ENCODE peak calls at places on chromosomes 12 and 14, in six cellular contexts. One of them, this sample, is unnamed.

GRCh38 chr12:53236443-53237111 is 4.6 kb upstream of the RARG start:
- DNase-seq in cardiac fibroblast: no peak
- DNase-seq in fibroblast of mammary gland: no peak
- DNase-seq in WERI-Rb-1: no peak
- DNase-seq in glutamatergic neuron: no peak
- DNase-seq in MCF 10A: no peak
- DNase-seq in this sample: no peak

GRCh38 chr14:26444745-26445144 is 153.1 kb downstream of the NOVA1 start:
- DNase-seq in cardiac fibroblast: peak
- DNase-seq in glutamatergic neuron: no peak
- DNase-seq in fibroblast of mammary gland: peak
- DNase-seq in WERI-Rb-1: no peak
- DNase-seq in MCF 10A: peak
- DNase-seq in this sample: peak

GRCh38 chr14:97848351-97848980 is 1051.3 kb downstream of the VRK1 start:
- DNase-seq in WERI-Rb-1: no peak
- DNase-seq in fibroblast of mammary gland: no peak
- DNase-seq in cardiac fibroblast: no peak
- DNase-seq in glutamatergic neuron: peak
- DNase-seq in MCF 10A: no peak
- DNase-seq in this sample: no peak

GRCh38 chr14:52755607-52756316 is 25.8 kb downstream of the STYX start:
- DNase-seq in fibroblast of mammary gland: no peak
- DNase-seq in cardiac fibroblast: no peak
- DNase-seq in glutamatergic neuron: no peak
- DNase-seq in WERI-Rb-1: no peak
- DNase-seq in MCF 10A: no peak
- DNase-seq in this sample: no peak

GRCh38 chr12:14403711-14404164 is 38.3 kb downstream of the ATF7IP start:
- DNase-seq in glutamatergic neuron: no peak
- DNase-seq in WERI-Rb-1: no peak
- DNase-seq in MCF 10A: peak
- DNase-seq in fibroblast of mammary gland: peak
- DNase-seq in cardiac fibroblast: peak
- DNase-seq in this sample: peak

GRCh38 chr14:28565345-28565744 is 201.2 kb upstream of the FOXG1 start:
- DNase-seq in cardiac fibroblast: no peak
- DNase-seq in MCF 10A: no peak
- DNase-seq in WERI-Rb-1: no peak
- DNase-seq in glutamatergic neuron: no peak
- DNase-seq in fibroblast of mammary gland: no peak
- DNase-seq in this sample: no peak

GRCh38 chr12:131710464-131711457 is at the start of gene SFSWAP:
- DNase-seq in MCF 10A: peak
- DNase-seq in fibroblast of mammary gland: peak
- DNase-seq in WERI-Rb-1: peak
- DNase-seq in cardiac fibroblast: peak
- DNase-seq in glutamatergic neuron: peak
- DNase-seq in this sample: peak

GRCh38 chr12:122945047-122945592 is 21.1 kb downstream of the ABCB9 start:
- DNase-seq in WERI-Rb-1: peak
- DNase-seq in cardiac fibroblast: no peak
- DNase-seq in MCF 10A: no peak
- DNase-seq in glutamatergic neuron: no peak
- DNase-seq in fibroblast of mammary gland: no peak
- DNase-seq in this sample: no peak

GRCh38 chr14:55129086-55129427 is at the start of gene LGALS3:
- DNase-seq in cardiac fibroblast: peak
- DNase-seq in glutamatergic neuron: peak
- DNase-seq in WERI-Rb-1: peak
- DNase-seq in fibroblast of mammary gland: peak
- DNase-seq in MCF 10A: peak
- DNase-seq in this sample: no peak

GRCh38 chr14:71686677-71687076 is 245.6 kb upstream of the RGS6 start:
- DNase-seq in WERI-Rb-1: no peak
- DNase-seq in fibroblast of mammary gland: peak
- DNase-seq in cardiac fibroblast: peak
- DNase-seq in MCF 10A: peak
- DNase-seq in glutamatergic neuron: no peak
- DNase-seq in this sample: no peak

GRCh38 chr14:58724702-58725101 is 86.9 kb downstream of the DACT1 start:
- DNase-seq in MCF 10A: no peak
- DNase-seq in cardiac fibroblast: no peak
- DNase-seq in glutamatergic neuron: no peak
- DNase-seq in WERI-Rb-1: no peak
- DNase-seq in fibroblast of mammary gland: no peak
- DNase-seq in this sample: no peak

GRCh38 chr14:64541261-64541970 is 875 bp downstream of the HSPA2 start:
- DNase-seq in MCF 10A: no peak
- DNase-seq in glutamatergic neuron: peak
- DNase-seq in cardiac fibroblast: no peak
- DNase-seq in WERI-Rb-1: no peak
- DNase-seq in fibroblast of mammary gland: no peak
- DNase-seq in this sample: peak

GRCh38 chr12:52185400-52185967 is 6.3 kb downstream of the KRT80 start:
- DNase-seq in cardiac fibroblast: no peak
- DNase-seq in WERI-Rb-1: no peak
- DNase-seq in glutamatergic neuron: peak
- DNase-seq in fibroblast of mammary gland: no peak
- DNase-seq in MCF 10A: no peak
- DNase-seq in this sample: no peak

GRCh38 chr12:92961949-92962348 is 32.9 kb upstream of the EEA1 start:
- DNase-seq in cardiac fibroblast: peak
- DNase-seq in glutamatergic neuron: no peak
- DNase-seq in MCF 10A: peak
- DNase-seq in WERI-Rb-1: no peak
- DNase-seq in fibroblast of mammary gland: peak
- DNase-seq in this sample: peak

GRCh38 chr14:96592591-96593388 is 90.6 kb downstream of the PAPOLA start:
- DNase-seq in fibroblast of mammary gland: peak
- DNase-seq in WERI-Rb-1: peak
- DNase-seq in cardiac fibroblast: peak
- DNase-seq in glutamatergic neuron: peak
- DNase-seq in MCF 10A: no peak
- DNase-seq in this sample: no peak

GRCh38 chr14:100658514-100658886 is 68.2 kb upstream of the DLK1 start:
- DNase-seq in cardiac fibroblast: no peak
- DNase-seq in WERI-Rb-1: no peak
- DNase-seq in fibroblast of mammary gland: no peak
- DNase-seq in MCF 10A: no peak
- DNase-seq in glutamatergic neuron: no peak
- DNase-seq in this sample: no peak

GRCh38 chr12:20523658-20524057 is 155.3 kb downstream of the PDE3A start:
- DNase-seq in WERI-Rb-1: no peak
- DNase-seq in MCF 10A: no peak
- DNase-seq in glutamatergic neuron: no peak
- DNase-seq in cardiac fibroblast: peak
- DNase-seq in fibroblast of mammary gland: peak
- DNase-seq in this sample: no peak

GRCh38 chr12:116806845-116807440 is 68.8 kb downstream of the RNFT2 start:
- DNase-seq in fibroblast of mammary gland: no peak
- DNase-seq in cardiac fibroblast: peak
- DNase-seq in glutamatergic neuron: no peak
- DNase-seq in WERI-Rb-1: no peak
- DNase-seq in MCF 10A: peak
- DNase-seq in this sample: no peak

GRCh38 chr14:95516554-95517209 is at the start of gene SYNE3:
- DNase-seq in WERI-Rb-1: no peak
- DNase-seq in MCF 10A: peak
- DNase-seq in glutamatergic neuron: peak
- DNase-seq in fibroblast of mammary gland: no peak
- DNase-seq in cardiac fibroblast: no peak
- DNase-seq in this sample: no peak

GRCh38 chr12:43675048-43675904 is 83.3 kb downstream of the PUS7L start:
- DNase-seq in cardiac fibroblast: no peak
- DNase-seq in glutamatergic neuron: no peak
- DNase-seq in MCF 10A: no peak
- DNase-seq in WERI-Rb-1: no peak
- DNase-seq in fibroblast of mammary gland: no peak
- DNase-seq in this sample: peak

GRCh38 chr12:25362646-25363045 is 111.9 kb upstream of the KRAS start:
- DNase-seq in WERI-Rb-1: no peak
- DNase-seq in MCF 10A: no peak
- DNase-seq in glutamatergic neuron: no peak
- DNase-seq in fibroblast of mammary gland: no peak
- DNase-seq in cardiac fibroblast: no peak
- DNase-seq in this sample: peak

GRCh38 chr12:62631531-62632520 is 165.2 kb downstream of the MON2 start:
- DNase-seq in fibroblast of mammary gland: peak
- DNase-seq in MCF 10A: no peak
- DNase-seq in WERI-Rb-1: peak
- DNase-seq in cardiac fibroblast: peak
- DNase-seq in glutamatergic neuron: peak
- DNase-seq in this sample: peak

GRCh38 chr12:92396647-92397258 is 251.1 kb upstream of the BTG1 start:
- DNase-seq in WERI-Rb-1: no peak
- DNase-seq in fibroblast of mammary gland: peak
- DNase-seq in glutamatergic neuron: no peak
- DNase-seq in MCF 10A: peak
- DNase-seq in cardiac fibroblast: peak
- DNase-seq in this sample: peak

GRCh38 chr14:35879141-35879648 is 53.1 kb downstream of the BRMS1L start:
- DNase-seq in cardiac fibroblast: peak
- DNase-seq in WERI-Rb-1: no peak
- DNase-seq in MCF 10A: peak
- DNase-seq in fibroblast of mammary gland: peak
- DNase-seq in glutamatergic neuron: no peak
- DNase-seq in this sample: no peak

GRCh38 chr12:25424186-25424854 is 128.8 kb downstream of the LMNTD1 start:
- DNase-seq in MCF 10A: no peak
- DNase-seq in cardiac fibroblast: no peak
- DNase-seq in fibroblast of mammary gland: peak
- DNase-seq in glutamatergic neuron: no peak
- DNase-seq in WERI-Rb-1: no peak
- DNase-seq in this sample: no peak

GRCh38 chr12:10205251-10205807 is 7.3 kb upstream of the GABARAPL1 start:
- DNase-seq in glutamatergic neuron: no peak
- DNase-seq in WERI-Rb-1: no peak
- DNase-seq in fibroblast of mammary gland: no peak
- DNase-seq in MCF 10A: no peak
- DNase-seq in cardiac fibroblast: peak
- DNase-seq in this sample: peak

GRCh38 chr12:55966408-55967281 is at the start of gene CDK2:
- DNase-seq in MCF 10A: peak
- DNase-seq in cardiac fibroblast: peak
- DNase-seq in WERI-Rb-1: peak
- DNase-seq in glutamatergic neuron: peak
- DNase-seq in fibroblast of mammary gland: peak
- DNase-seq in this sample: no peak

GRCh38 chr12:108599948-108600701 is 2.2 kb upstream of the TMEM119 start:
- DNase-seq in fibroblast of mammary gland: no peak
- DNase-seq in glutamatergic neuron: no peak
- DNase-seq in MCF 10A: no peak
- DNase-seq in WERI-Rb-1: no peak
- DNase-seq in cardiac fibroblast: no peak
- DNase-seq in this sample: no peak

GRCh38 chr12:122072031-122072970 is 6.3 kb upstream of the MLXIP start:
- DNase-seq in WERI-Rb-1: no peak
- DNase-seq in fibroblast of mammary gland: peak
- DNase-seq in glutamatergic neuron: no peak
- DNase-seq in MCF 10A: peak
- DNase-seq in cardiac fibroblast: peak
- DNase-seq in this sample: peak

GRCh38 chr12:104714369-104714768 is 243.7 kb downstream of the SLC41A2 start:
- DNase-seq in MCF 10A: no peak
- DNase-seq in glutamatergic neuron: no peak
- DNase-seq in WERI-Rb-1: no peak
- DNase-seq in fibroblast of mammary gland: no peak
- DNase-seq in cardiac fibroblast: no peak
- DNase-seq in this sample: no peak

GRCh38 chr12:6292606-6293005 is 17.9 kb upstream of the PLEKHG6 start:
- DNase-seq in WERI-Rb-1: no peak
- DNase-seq in fibroblast of mammary gland: peak
- DNase-seq in cardiac fibroblast: peak
- DNase-seq in MCF 10A: peak
- DNase-seq in glutamatergic neuron: no peak
- DNase-seq in this sample: no peak

GRCh38 chr12:28879379-28879778 is 269.7 kb upstream of the FAR2 start:
- DNase-seq in MCF 10A: no peak
- DNase-seq in fibroblast of mammary gland: no peak
- DNase-seq in WERI-Rb-1: no peak
- DNase-seq in cardiac fibroblast: no peak
- DNase-seq in glutamatergic neuron: no peak
- DNase-seq in this sample: no peak

GRCh38 chr14:92615451-92615850 is 101.9 kb downstream of the RIN3 start:
- DNase-seq in cardiac fibroblast: no peak
- DNase-seq in WERI-Rb-1: no peak
- DNase-seq in MCF 10A: no peak
- DNase-seq in fibroblast of mammary gland: no peak
- DNase-seq in glutamatergic neuron: no peak
- DNase-seq in this sample: no peak

GRCh38 chr12:107404981-107405380 is 280.6 kb upstream of the PWP1 start:
- DNase-seq in glutamatergic neuron: no peak
- DNase-seq in fibroblast of mammary gland: peak
- DNase-seq in WERI-Rb-1: peak
- DNase-seq in cardiac fibroblast: peak
- DNase-seq in MCF 10A: peak
- DNase-seq in this sample: peak
- TF ChIP-seq CTCF in glutamatergic neuron: no peak
- TF ChIP-seq CTCF in fibroblast of mammary gland: peak
- TF ChIP-seq CTCF in WERI-Rb-1: peak
- TF ChIP-seq CTCF in cardiac fibroblast: peak
- TF ChIP-seq CTCF in MCF 10A: peak
- TF ChIP-seq CTCF in this sample: peak

DNA sequence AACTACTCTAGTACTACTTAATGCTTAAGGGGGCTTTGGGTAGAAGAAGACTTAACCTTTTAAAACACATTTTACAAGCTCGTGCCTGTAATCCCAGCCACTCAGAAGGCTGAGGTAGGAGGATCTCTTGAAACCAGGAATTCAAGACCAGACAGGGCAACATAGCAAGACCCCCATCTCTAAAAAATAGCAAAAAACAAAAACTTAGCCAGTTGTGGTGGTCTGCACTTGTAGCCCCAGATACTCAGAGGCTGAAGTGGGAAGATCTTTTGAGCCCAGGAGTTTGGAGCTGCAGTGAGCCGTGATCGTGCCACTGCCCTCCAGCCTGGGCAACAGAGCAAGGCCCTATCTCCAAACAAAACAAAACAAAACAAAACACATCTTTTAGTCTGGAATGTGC is 39.7 kb upstream of the PARP11 start:
- DNase-seq in fibroblast of mammary gland: no peak
- DNase-seq in WERI-Rb-1: no peak
- DNase-seq in MCF 10A: no peak
- DNase-seq in cardiac fibroblast: no peak
- DNase-seq in glutamatergic neuron: no peak
- DNase-seq in this sample: no peak
- TF ChIP-seq CTCF in fibroblast of mammary gland: no peak
- TF ChIP-seq CTCF in WERI-Rb-1: no peak
- TF ChIP-seq CTCF in MCF 10A: no peak
- TF ChIP-seq CTCF in cardiac fibroblast: no peak
- TF ChIP-seq CTCF in glutamatergic neuron: no peak
- TF ChIP-seq CTCF in this sample: no peak

GRCh38 chr12:119802472-119802871 is 74.6 kb downstream of the CIT start:
- DNase-seq in fibroblast of mammary gland: peak
- DNase-seq in WERI-Rb-1: no peak
- DNase-seq in glutamatergic neuron: peak
- DNase-seq in cardiac fibroblast: peak
- DNase-seq in MCF 10A: no peak
- DNase-seq in this sample: no peak
- TF ChIP-seq CTCF in fibroblast of mammary gland: peak
- TF ChIP-seq CTCF in WERI-Rb-1: no peak
- TF ChIP-seq CTCF in glutamatergic neuron: no peak
- TF ChIP-seq CTCF in cardiac fibroblast: no peak
- TF ChIP-seq CTCF in MCF 10A: no peak
- TF ChIP-seq CTCF in this sample: no peak

GRCh38 chr14:68710776-68711175 is 82.1 kb downstream of the ZFP36L1 start:
- DNase-seq in cardiac fibroblast: no peak
- DNase-seq in glutamatergic neuron: no peak
- DNase-seq in WERI-Rb-1: no peak
- DNase-seq in fibroblast of mammary gland: no peak
- DNase-seq in MCF 10A: no peak
- DNase-seq in this sample: no peak
- TF ChIP-seq CTCF in cardiac fibroblast: no peak
- TF ChIP-seq CTCF in glutamatergic neuron: no peak
- TF ChIP-seq CTCF in WERI-Rb-1: no peak
- TF ChIP-seq CTCF in fibroblast of mammary gland: no peak
- TF ChIP-seq CTCF in MCF 10A: no peak
- TF ChIP-seq CTCF in this sample: no peak